ENCODE peak calls at places on chromosomes 2 and 18, in four cellular contexts. D is HCT116, Z is HepG2, P is K562. O is an unnamed sample. For H3K4me1, the result is how much of the 10 kb centered on the place peaks cover.

GRCh38 chr2:99880148-99880983 is 262.0 kb downstream of the AFF3 start:
- DNase-seq in D (no peak), Z (no peak), P (no peak), O (peak)

GRCh38 chr2:38656866-38657265 is 9.0 kb upstream of the GALM start:
- DNase-seq in D (no peak), Z (no peak), P (no peak), O (no peak)

GRCh38 chr2:197628043-197628500 is 47.3 kb downstream of the RFTN2 start:
- DNase-seq in D (no peak), Z (no peak), P (no peak), O (no peak)

GRCh38 chr18:29849145-29849544 is 1193.4 kb downstream of the DSC3 start:
- DNase-seq in D (no peak), Z (no peak), P (no peak), O (no peak)

GRCh38 chr2:152011724-152012123 is 87.1 kb downstream of the CACNB4 start:
- DNase-seq in D (no peak), Z (no peak), P (no peak), O (no peak)

GRCh38 chr2:151560289-151560688 is 150.6 kb downstream of the RIF1 start:
- DNase-seq in D (no peak), Z (no peak), P (no peak), O (no peak)

GRCh38 chr2:218804817-218805216 is 22.9 kb downstream of the CYP27A1 start:
- DNase-seq in D (no peak), Z (no peak), P (no peak), O (no peak)

GRCh38 chr2:10237392-10238321 is 65.0 kb upstream of the HPCAL1 start:
- DNase-seq in D (no peak), Z (no peak), P (no peak), O (no peak)

GRCh38 chr18:28149810-28150420 is 27.0 kb downstream of the CDH2 start:
- DNase-seq in D (no peak), Z (no peak), P (no peak), O (no peak)

GRCh38 chr18:32373995-32374394 is 96.7 kb downstream of the GAREM1 start:
- DNase-seq in D (peak), Z (no peak), P (no peak), O (no peak)

GRCh38 chr2:105409717-105410116 is 10.9 kb upstream of the FHL2 start:
- DNase-seq in D (peak), Z (no peak), P (no peak), O (no peak)

GRCh38 chr2:105777506-105778343 is 33.0 kb downstream of the NCK2 start:
- DNase-seq in D (no peak), Z (no peak), P (no peak), O (no peak)

GRCh38 chr2:27922842-27923241 is 32.3 kb downstream of the BABAM2 start:
- DNase-seq in D (no peak), Z (no peak), P (no peak), O (no peak)

GRCh38 chr18:59423251-59423650 is 64.2 kb upstream of the LMAN1 start:
- DNase-seq in D (no peak), Z (no peak), P (no peak), O (no peak)

GRCh38 chr2:170306293-170306873 is 128.4 kb downstream of the MYO3B start:
- DNase-seq in D (no peak), Z (no peak), P (peak), O (no peak)

GRCh38 chr2:69375494-69376353 is 11.3 kb downstream of the GFPT1 start:
- DNase-seq in D (peak), Z (no peak), P (peak), O (no peak)

GRCh38 chr18:75456277-75456676 is 28.8 kb upstream of the SMIM21 start:
- DNase-seq in D (no peak), Z (no peak), P (no peak), O (no peak)

GRCh38 chr2:7026740-7027139 is 109.5 kb downstream of the RNF144A start:
- DNase-seq in D (no peak), Z (no peak), P (no peak), O (no peak)

GRCh38 chr2:235849489-235849888 is 318.7 kb downstream of the GBX2 start:
- DNase-seq in D (no peak), Z (no peak), P (no peak), O (no peak)

GRCh38 chr2:48530033-48530804 is at the start of gene STON1:
- DNase-seq in D (no peak), Z (no peak), P (peak), O (no peak)

GRCh38 chr18:10926565-10927194 is 222.7 kb downstream of the PIEZO2 start:
- DNase-seq in D (no peak), Z (no peak), P (no peak), O (no peak)

GRCh38 chr2:206433686-206434085 is 9.6 kb upstream of the ADAM23 start:
- DNase-seq in D (no peak), Z (no peak), P (no peak), O (no peak)

DNA sequence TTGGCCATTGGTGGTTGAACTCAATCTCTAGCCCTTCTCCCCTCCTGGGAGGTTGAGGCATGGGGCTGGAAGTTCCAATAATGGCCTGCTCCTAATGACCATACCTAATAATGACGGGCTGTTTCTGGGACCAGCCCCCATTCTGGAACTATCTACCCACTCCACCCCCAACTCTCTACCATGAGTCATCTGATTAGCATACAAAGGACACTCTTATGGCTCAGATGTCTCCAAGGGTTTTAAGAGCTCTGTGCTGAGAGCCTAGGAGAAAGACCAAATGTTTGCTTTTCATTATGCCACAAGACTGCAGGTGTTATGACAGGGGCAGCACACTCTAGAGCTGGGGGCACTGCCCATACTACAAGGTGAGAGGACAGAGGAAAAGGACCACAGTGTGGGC is 137.0 kb upstream of the NCKAP5 start:
- DNase-seq in D (no peak), Z (no peak), P (no peak), O (no peak)
- H3K4me1 ChIP-seq in D (under half), Z (under half), P (under half), O (under half)

DNA sequence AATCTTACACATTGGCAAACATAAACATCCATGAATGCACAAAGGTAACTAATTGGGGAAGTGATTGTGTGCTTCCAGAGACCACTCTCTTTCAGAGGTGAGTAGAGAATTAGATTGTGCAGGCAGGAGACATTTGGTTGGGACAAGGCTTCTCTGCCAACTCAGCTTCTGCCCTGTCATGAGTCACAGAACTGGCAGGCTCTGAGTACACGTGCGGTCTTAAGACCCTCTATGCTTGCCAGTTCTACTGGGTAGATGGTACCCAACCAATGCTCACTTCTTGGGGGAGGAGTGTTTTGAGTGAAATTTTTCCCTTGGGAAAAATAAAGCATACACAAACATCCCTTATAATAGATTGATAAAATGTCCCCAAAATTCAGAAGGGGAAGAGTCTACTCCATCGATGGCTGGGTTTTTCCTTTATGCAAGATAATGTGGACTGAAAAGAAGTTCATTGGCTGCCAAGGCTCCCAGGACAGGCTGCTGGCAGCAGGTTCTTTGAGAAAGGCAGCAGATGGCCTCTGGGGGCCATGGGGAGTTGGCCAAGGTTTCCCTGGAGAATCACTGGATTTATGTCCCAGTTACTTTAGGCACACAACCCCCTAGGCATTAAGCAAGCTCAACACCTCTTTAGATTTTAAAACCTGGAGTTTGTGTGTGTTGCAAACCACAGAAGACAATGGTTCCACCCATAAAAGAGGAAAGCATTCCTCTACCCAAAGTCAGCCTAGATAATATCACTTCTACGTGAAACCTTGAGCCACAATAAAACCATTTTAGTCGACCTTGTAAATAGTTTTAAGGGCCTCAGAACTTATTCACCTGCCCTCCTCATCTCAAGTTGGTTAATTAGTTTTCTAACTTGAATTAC is 417.0 kb downstream of the TXNL1 start:
- DNase-seq in D (no peak), Z (no peak), P (no peak), O (no peak)
- TF ChIP-seq TCF7L2 in D (no peak), Z (no peak), P (no peak), O (no peak)

GRCh38 chr2:109174214-109174613 is 45.2 kb downstream of the SH3RF3 start:
- DNase-seq in D (no peak), Z (no peak), P (no peak), O (no peak)

GRCh38 chr2:109176928-109177327 is 47.9 kb downstream of the SH3RF3 start:
- DNase-seq in D (no peak), Z (no peak), P (no peak), O (no peak)

GRCh38 chr2:109174626-109175349 is 45.8 kb downstream of the SH3RF3 start:
- DNase-seq in D (no peak), Z (no peak), P (no peak), O (no peak)

GRCh38 chr2:109176489-109176888 is 47.5 kb downstream of the SH3RF3 start:
- DNase-seq in D (no peak), Z (no peak), P (no peak), O (no peak)

GRCh38 chr2:109175350-109175678 is 46.3 kb downstream of the SH3RF3 start:
- DNase-seq in D (no peak), Z (no peak), P (no peak), O (no peak)
- H3K4me1 ChIP-seq in D (under half), Z (under half), P (under half), O (under half)

GRCh38 chr2:119216994-119217393 is 6.6 kb upstream of the STEAP3 start:
- DNase-seq in D (no peak), Z (no peak), P (no peak), O (no peak)

GRCh38 chr2:119221609-119222008 is 2.0 kb upstream of the STEAP3 start:
- DNase-seq in D (no peak), Z (no peak), P (no peak), O (no peak)

GRCh38 chr2:119220720-119221301 is 2.8 kb upstream of the STEAP3 start:
- DNase-seq in D (no peak), Z (no peak), P (no peak), O (no peak)

GRCh38 chr2:119219873-119220272 is 3.8 kb upstream of the STEAP3 start:
- DNase-seq in D (no peak), Z (no peak), P (no peak), O (no peak)

GRCh38 chr2:119218478-119219064 is 5.1 kb upstream of the STEAP3 start:
- DNase-seq in D (peak), Z (peak), P (peak), O (no peak)
- TF ChIP-seq TCF7L2 in D (no peak), Z (no peak), P (no peak), O (no peak)

GRCh38 chr2:19738707-19739106 is 163.1 kb downstream of the TTC32 start:
- DNase-seq in D (no peak), Z (no peak), P (no peak), O (no peak)
- H3K4me1 ChIP-seq in D (under half), Z (under half), P (under half), O (under half)

DNA sequence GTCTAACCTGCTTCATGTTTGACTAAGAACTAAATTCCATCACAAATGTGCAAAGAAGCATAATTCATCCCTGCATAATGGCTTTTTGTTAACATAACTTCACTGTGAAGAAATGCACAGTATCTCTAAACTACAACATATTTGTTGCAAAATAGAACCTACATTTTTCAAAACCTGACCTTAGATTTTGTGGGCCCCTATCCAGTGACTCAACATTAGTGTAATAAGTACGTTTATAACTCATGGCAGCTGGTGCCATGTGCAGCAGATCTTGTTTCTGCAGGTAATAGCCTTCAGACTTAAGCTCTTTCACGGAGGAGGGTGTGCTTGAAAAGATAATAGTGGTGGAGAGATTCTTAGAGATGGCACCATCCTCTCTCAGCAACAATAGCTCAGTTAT is 28.6 kb upstream of the VWC2L start:
- DNase-seq in D (no peak), Z (no peak), P (no peak), O (no peak)
- TF ChIP-seq TCF7L2 in D (no peak), Z (no peak), P (no peak), O (no peak)

DNA sequence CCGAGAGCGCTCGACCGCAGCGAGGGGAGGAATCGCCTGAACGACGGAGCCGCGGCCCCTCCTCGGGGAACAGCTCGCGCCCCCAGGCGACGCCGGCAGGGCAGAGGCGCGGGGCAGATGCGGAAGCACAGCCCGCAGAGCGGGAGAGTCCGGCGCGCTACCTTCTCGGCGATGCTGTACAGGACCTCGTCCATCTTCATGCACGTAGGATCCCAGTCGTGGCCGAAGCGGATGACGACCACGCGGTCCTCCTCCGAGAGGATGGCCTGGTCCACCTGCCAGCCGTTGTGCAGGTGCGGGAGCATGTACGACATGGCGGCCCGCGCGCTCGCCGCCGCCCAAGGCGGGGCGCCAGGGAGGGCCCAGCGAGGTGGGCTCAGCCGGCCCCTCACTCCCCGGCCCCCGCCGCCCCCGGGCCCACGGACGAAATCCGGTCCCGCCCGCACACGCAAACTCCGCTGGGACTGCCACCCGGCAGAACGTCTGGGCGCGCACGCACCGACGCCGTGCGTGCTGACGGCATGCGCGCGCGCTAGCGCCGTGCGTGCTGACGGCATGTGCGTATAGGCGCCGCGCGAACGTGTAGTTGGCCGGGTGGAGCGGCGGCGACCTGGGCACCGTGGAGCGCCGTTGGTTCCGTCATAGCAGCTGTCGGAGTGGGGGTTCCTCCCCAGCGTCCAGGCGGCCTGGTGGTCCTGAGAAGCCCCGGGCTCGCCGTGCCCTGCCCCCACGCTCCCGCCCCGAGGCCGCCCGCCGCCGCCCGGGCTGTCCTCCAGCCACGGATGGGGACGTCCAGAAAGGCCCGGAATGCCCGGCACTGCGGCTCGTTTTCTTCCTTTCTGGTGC is at the start of gene TXNL4A:
- DNase-seq in D (no peak), Z (peak), P (peak), O (peak)
- H3K4me1 ChIP-seq in D (under half), Z (half or more), P (under half), O (under half)

GRCh38 chr2:29949042-29949441 is 27.7 kb upstream of the ALK start:
- DNase-seq in D (no peak), Z (no peak), P (no peak), O (no peak)

GRCh38 chr2:29951561-29951960 is 30.2 kb upstream of the ALK start:
- DNase-seq in D (no peak), Z (no peak), P (no peak), O (no peak)

GRCh38 chr2:29950432-29950943 is 29.1 kb upstream of the ALK start:
- DNase-seq in D (no peak), Z (no peak), P (no peak), O (no peak)

GRCh38 chr2:29954316-29954715 is 32.9 kb upstream of the ALK start:
- DNase-seq in D (no peak), Z (no peak), P (no peak), O (no peak)

GRCh38 chr2:29952973-29953372 is 31.6 kb upstream of the ALK start:
- DNase-seq in D (no peak), Z (no peak), P (no peak), O (no peak)
- TF ChIP-seq TCF7L2 in D (no peak), Z (no peak), P (no peak), O (no peak)

GRCh38 chr2:8514748-8515389 is 167.0 kb upstream of the ID2 start:
- DNase-seq in D (no peak), Z (no peak), P (no peak), O (no peak)
- H3K4me1 ChIP-seq in D (under half), Z (under half), P (under half), O (under half)

GRCh38 chr2:239033801-239034560 is 186.1 kb downstream of the TWIST2 start:
- DNase-seq in D (no peak), Z (no peak), P (no peak), O (no peak)
- TF ChIP-seq TCF7L2 in D (no peak), Z (no peak), P (no peak), O (no peak)